ENCODE peak calls at places on chromosomes 3 and 15, in eight cellular contexts. H is stimulated activated naive CD4-positive, alpha-beta T cell; C is iPS DF 6.9; K is NCI-H1930; F is D341Med; I is activated T-cell treated with anti-CD3 and anti-CD28 coated beads for 48 hours; S is HuH-7; L is CD4-positive, alpha-beta memory T cell. R is an unnamed sample.
A peak's percentile ranks its signal among the peaks of the same experiment; 100 is the strongest.

GRCh38 chr3:107938128-107938527 is 152.7 kb downstream of the CD47 start:
- DNase-seq in F (peak; percentile 53), H (no peak), S (no peak), I (no peak), L (no peak), C (no peak), K (peak; percentile 7), R (no peak)

GRCh38 chr3:7977245-7978103 is 524.1 kb upstream of the LMCD1 start:
- DNase-seq in K (no peak), F (no peak), I (no peak), H (no peak), L (no peak), C (no peak), S (no peak), R (no peak)

GRCh38 chr15:42921049-42921731 is 612 bp upstream of the TTBK2 start:
- DNase-seq in F (no peak), I (peak; percentile 14), C (no peak), S (no peak), L (peak; percentile 52), H (peak; percentile 23), K (peak; percentile 3), R (no peak)

GRCh38 chr15:36810656-36811449 is 231.4 kb downstream of the CDIN1 start:
- DNase-seq in C (no peak), I (no peak), L (no peak), F (peak; percentile 52), S (peak; percentile 10), H (no peak), K (no peak), R (no peak)

GRCh38 chr15:96626936-96627577 is 296.6 kb downstream of the NR2F2 start:
- DNase-seq in F (no peak), L (no peak), H (no peak), I (no peak), C (no peak), K (no peak), S (no peak), R (no peak)

GRCh38 chr3:151192545-151192944 is 10.5 kb downstream of the GPR171 start:
- DNase-seq in S (no peak), K (no peak), I (no peak), L (no peak), F (no peak), C (no peak), H (no peak), R (no peak)

GRCh38 chr3:134312072-134312872 is 61.6 kb upstream of the RYK start:
- DNase-seq in L (no peak), I (no peak), K (no peak), H (no peak), C (no peak), F (no peak), S (peak; percentile 56), R (no peak)

GRCh38 chr3:149435936-149436885 is 38.3 kb upstream of the TM4SF4 start:
- DNase-seq in K (no peak), F (no peak), I (no peak), L (no peak), C (no peak), H (no peak), S (no peak), R (no peak)

GRCh38 chr3:11544413-11545181 is 99.1 kb downstream of the VGLL4 start:
- DNase-seq in H (no peak), C (no peak), S (no peak), L (no peak), I (no peak), F (no peak), K (no peak), R (no peak)

GRCh38 chr3:57048052-57048671 is 12.3 kb upstream of the SPATA12 start:
- DNase-seq in S (no peak), H (no peak), C (no peak), F (no peak), L (no peak), I (no peak), K (no peak), R (no peak)

GRCh38 chr3:54905936-54906335 is 21.9 kb downstream of the LRTM1 start:
- DNase-seq in K (no peak), F (no peak), C (no peak), I (no peak), H (no peak), S (no peak), L (no peak), R (no peak)

GRCh38 chr3:168088106-168088722 is 7.5 kb downstream of the GOLIM4 start:
- DNase-seq in L (no peak), S (peak; percentile 5), H (no peak), F (no peak), I (no peak), K (no peak), C (no peak), R (no peak)

GRCh38 chr3:54146383-54147239 is 24.3 kb downstream of the CACNA2D3 start:
- DNase-seq in S (peak; percentile 26), H (no peak), C (no peak), I (no peak), K (peak; percentile 42), F (peak; percentile 83), L (no peak), R (no peak)

GRCh38 chr15:92326236-92326635 is 67.4 kb upstream of the ST8SIA2 start:
- DNase-seq in F (no peak), L (no peak), C (no peak), S (no peak), K (no peak), I (no peak), H (no peak), R (no peak)

GRCh38 chr3:37504583-37505357 is 330.4 kb upstream of the LRRFIP2 start:
- DNase-seq in I (no peak), H (no peak), S (no peak), C (no peak), K (no peak), F (no peak), L (no peak), R (no peak)

GRCh38 chr3:58628823-58629562 is 37.6 kb downstream of the FAM3D start:
- DNase-seq in S (no peak), K (no peak), F (no peak), H (no peak), I (no peak), C (no peak), L (no peak), R (no peak)

GRCh38 chr3:195385526-195385925 is 57.3 kb downstream of the ACAP2 start:
- DNase-seq in L (no peak), K (no peak), I (no peak), C (no peak), H (no peak), F (no peak), S (no peak), R (no peak)

GRCh38 chr15:29066310-29066709 is 180.5 kb downstream of the APBA2 start:
- DNase-seq in H (no peak), S (no peak), F (no peak), L (no peak), C (no peak), K (no peak), I (no peak), R (no peak)

GRCh38 chr3:194632211-194632982 is 822 bp downstream of the TMEM44 start:
- DNase-seq in S (peak; percentile 44), H (no peak), K (no peak), F (no peak), C (no peak), I (no peak), L (no peak), R (no peak)

GRCh38 chr3:61181874-61182273 is 69.4 kb downstream of the FHIT start:
- DNase-seq in L (no peak), C (no peak), F (no peak), S (no peak), I (no peak), H (no peak), K (no peak), R (no peak)

GRCh38 chr15:25437751-25438600 is 848 bp downstream of the UBE3A start:
- DNase-seq in K (peak; percentile 1), S (peak; percentile 11), C (no peak), L (peak; percentile 52), I (peak; percentile 51), H (peak; percentile 32), F (peak; percentile 74), R (no peak)

GRCh38 chr3:106628407-106628806 is 748.8 kb upstream of the CCDC54 start:
- DNase-seq in L (no peak), S (no peak), K (no peak), H (no peak), I (no peak), C (no peak), F (no peak), R (no peak)

GRCh38 chr3:131218196-131218595 is 163.4 kb upstream of the NUDT16 start:
- DNase-seq in L (no peak), S (no peak), H (no peak), C (no peak), K (no peak), I (no peak), F (no peak), R (no peak)

GRCh38 chr3:97970131-97970530 is 2.1 kb downstream of the RIOX2 start:
- DNase-seq in C (no peak), F (no peak), H (no peak), S (no peak), I (no peak), K (no peak), L (no peak), R (no peak)

GRCh38 chr3:48140284-48140683 is 47.9 kb downstream of the CDC25A start:
- DNase-seq in L (no peak), F (no peak), I (no peak), C (no peak), K (no peak), S (no peak), H (no peak), R (no peak)

GRCh38 chr3:123586131-123586530 is 1.3 kb upstream of the HACD2 start:
- DNase-seq in S (peak; percentile 38), L (peak; percentile 47), C (no peak), I (peak; percentile 33), K (peak; percentile 55), H (no peak), F (peak; percentile 68), R (peak; percentile 19)

GRCh38 chr3:10992017-10992945 is at the start of gene SLC6A1:
- DNase-seq in L (no peak), K (no peak), I (no peak), S (no peak), F (peak; percentile 70), C (peak; percentile 52), H (no peak), R (no peak)

GRCh38 chr3:52633786-52634185 is 51.9 kb downstream of the PBRM1 start:
- DNase-seq in F (no peak), S (no peak), L (no peak), I (no peak), H (no peak), C (no peak), K (no peak), R (no peak)

GRCh38 chr3:87272718-87273337 is 3.6 kb downstream of the POU1F1 start:
- DNase-seq in K (no peak), F (no peak), S (no peak), I (no peak), C (no peak), L (no peak), H (no peak), R (no peak)

GRCh38 chr3:117865338-117865737 is 1155.8 kb downstream of the TUSC7 start:
- DNase-seq in C (no peak), K (no peak), H (no peak), S (no peak), I (no peak), F (no peak), L (no peak), R (no peak)

GRCh38 chr15:74403981-74404563 is 29.7 kb downstream of the SEMA7A start:
- DNase-seq in H (no peak), C (no peak), L (no peak), I (no peak), F (no peak), K (no peak), S (no peak), R (no peak)

GRCh38 chr15:93982226-93982641 is 249.1 kb upstream of the MCTP2 start:
- DNase-seq in C (no peak), F (no peak), S (no peak), K (no peak), L (no peak), I (no peak), H (no peak), R (no peak)

GRCh38 chr3:173553635-173554280 is 156.2 kb downstream of the NLGN1 start:
- DNase-seq in F (peak; percentile 49), C (peak; percentile 33), H (no peak), L (no peak), I (no peak), S (no peak), K (no peak), R (no peak)

GRCh38 chr3:163924600-163924999 is 1153.7 kb downstream of the SI start:
- DNase-seq in I (no peak), K (no peak), S (no peak), L (no peak), F (no peak), H (no peak), C (no peak), R (no peak)

R was measured in NCI-H1417 treated with DMSO at 0.1 percent for 48 hours.